ENCODE peak calls at places on chromosomes 5 and 9, in four cellular contexts. U is CD8-positive, alpha-beta T cell; R is fibroblast of lung; D is tibial artery. Z is an unnamed sample.

GRCh38 chr5:75081510-75081909 is 29.2 kb upstream of the GCNT4 start:
- DNase-seq in R (no peak), D (no peak), U (no peak), Z (no peak)

GRCh38 chr5:140608730-140609520 is 24.1 kb downstream of the CD14 start:
- DNase-seq in U (no peak), D (no peak), R (no peak), Z (peak)

GRCh38 chr5:51373880-51374523 is 9.2 kb upstream of the ISL1 start:
- DNase-seq in R (no peak), U (no peak), D (no peak), Z (no peak)

GRCh38 chr5:169742773-169743296 is 105.8 kb downstream of the DOCK2 start:
- DNase-seq in D (no peak), R (peak), U (no peak), Z (peak)

GRCh38 chr5:116911074-116911473 is 336.5 kb upstream of the SEMA6A start:
- DNase-seq in U (no peak), D (no peak), R (no peak), Z (no peak)

GRCh38 chr9:14400658-14400995 is 86.7 kb upstream of the NFIB start:
- DNase-seq in D (peak), R (peak), U (no peak), Z (no peak)

GRCh38 chr5:139651863-139652787 is 4.0 kb downstream of the CXXC5 start:
- DNase-seq in R (peak), U (no peak), D (peak), Z (peak)

GRCh38 chr9:109186857-109187256 is 19.8 kb upstream of the FRRS1L start:
- DNase-seq in D (no peak), U (no peak), R (no peak), Z (no peak)

GRCh38 chr9:127384016-127384730 is 12.8 kb upstream of the SLC2A8 start:
- DNase-seq in D (no peak), U (no peak), R (no peak), Z (no peak)

GRCh38 chr5:16238018-16238417 is 58.4 kb upstream of the MARCHF11 start:
- DNase-seq in R (no peak), U (no peak), D (no peak), Z (no peak)

GRCh38 chr9:113454914-113455761 is 8.4 kb upstream of the RGS3 start:
- DNase-seq in R (peak), D (peak), U (no peak), Z (no peak)

GRCh38 chr5:180495292-180495691 is 1.1 kb downstream of the CNOT6 start:
- DNase-seq in R (no peak), U (no peak), D (no peak), Z (no peak)

GRCh38 chr5:125719681-125720676 is 703.2 kb upstream of the GRAMD2B start:
- DNase-seq in D (no peak), R (peak), U (no peak), Z (peak)

GRCh38 chr9:127479507-127480081 is 28.3 kb downstream of the LRSAM1 start:
- DNase-seq in U (no peak), R (no peak), D (no peak), Z (no peak)

GRCh38 chr5:83518676-83519075 is 47.1 kb downstream of the VCAN start:
- DNase-seq in U (no peak), D (no peak), R (no peak), Z (no peak)

GRCh38 chr9:76528056-76528455 is 69.1 kb downstream of the GCNT1 start:
- DNase-seq in D (no peak), U (no peak), R (peak), Z (no peak)

GRCh38 chr5:120510098-120510634 is 46.1 kb downstream of the PRR16 start:
- DNase-seq in R (no peak), D (no peak), U (no peak), Z (no peak)

DNA sequence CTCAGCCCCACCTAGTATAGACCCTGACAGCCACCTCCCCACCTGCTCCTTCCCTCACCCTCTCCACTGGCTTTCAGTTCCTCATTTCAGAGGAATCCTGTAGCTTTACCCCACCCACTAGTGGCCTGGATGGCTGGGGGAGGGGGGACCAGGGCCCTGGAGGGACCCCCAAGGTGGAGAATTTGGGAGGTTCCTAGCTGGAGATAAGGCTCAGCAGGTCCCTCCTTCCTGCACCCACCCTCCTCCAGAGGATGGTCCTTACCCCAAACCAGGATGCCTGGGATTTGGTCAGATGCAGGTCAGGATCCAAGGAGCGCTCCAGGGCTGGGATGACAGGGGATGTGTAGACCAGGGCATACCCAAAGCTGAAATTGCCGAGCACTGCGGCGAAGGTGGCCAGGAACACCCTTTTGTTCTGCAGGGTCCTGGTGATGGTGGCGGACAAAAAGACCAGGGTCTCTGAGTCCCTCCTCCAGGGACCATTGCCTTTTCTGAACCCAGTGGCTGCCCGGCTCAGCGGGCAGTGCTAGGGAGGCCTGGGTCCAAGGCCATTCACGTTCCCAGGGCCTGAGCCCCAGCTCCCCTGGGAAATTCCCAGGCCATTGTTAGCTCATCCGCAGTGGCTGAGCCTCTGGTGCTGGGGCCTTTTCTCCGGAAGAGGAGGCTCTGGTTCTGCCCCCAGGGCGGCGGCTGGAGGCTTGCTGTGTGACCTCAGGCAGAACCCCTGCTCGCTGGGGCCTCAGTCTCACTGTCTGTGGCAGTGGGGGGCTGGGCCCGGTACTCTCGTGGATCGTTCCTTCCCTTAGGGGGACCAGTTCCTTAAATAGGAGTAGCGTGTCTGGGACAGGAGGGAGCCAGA is 678 bp downstream of the SLC2A6 start:
- DNase-seq in D (no peak), U (no peak), R (peak), Z (no peak)
- H3K27ac ChIP-seq in D (peak), U (peak), R (no peak), Z (peak)

DNA sequence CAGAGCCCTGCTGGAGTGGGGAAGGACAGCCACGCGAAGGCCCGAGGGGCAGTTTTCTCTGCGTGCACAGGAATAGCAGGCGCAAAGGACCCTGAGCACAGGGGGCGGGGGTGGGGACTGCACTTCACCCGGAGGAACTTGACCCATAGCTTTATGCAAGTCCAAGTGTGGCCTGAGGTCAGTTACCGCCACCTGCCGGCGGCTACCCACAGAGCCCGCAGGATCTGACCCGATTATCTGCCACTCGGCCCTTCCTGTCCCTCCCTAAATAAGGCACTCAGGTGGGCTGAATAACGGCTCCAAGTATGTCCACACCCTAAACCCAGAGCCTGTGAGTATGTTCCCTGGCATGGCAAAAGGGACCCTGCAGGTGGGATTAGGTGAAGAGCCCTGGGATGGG is 65.4 kb upstream of the FCN1 start:
- DNase-seq in D (peak), U (no peak), R (no peak), Z (no peak)
- H3K27ac ChIP-seq in D (no peak), U (no peak), R (no peak), Z (no peak)

GRCh38 chr5:159163027-159163699 is 46.2 kb downstream of the RNF145 start:
- DNase-seq in R (peak), D (no peak), U (no peak), Z (peak)
- H3K27ac ChIP-seq in R (no peak), D (no peak), U (no peak), Z (peak)

DNA sequence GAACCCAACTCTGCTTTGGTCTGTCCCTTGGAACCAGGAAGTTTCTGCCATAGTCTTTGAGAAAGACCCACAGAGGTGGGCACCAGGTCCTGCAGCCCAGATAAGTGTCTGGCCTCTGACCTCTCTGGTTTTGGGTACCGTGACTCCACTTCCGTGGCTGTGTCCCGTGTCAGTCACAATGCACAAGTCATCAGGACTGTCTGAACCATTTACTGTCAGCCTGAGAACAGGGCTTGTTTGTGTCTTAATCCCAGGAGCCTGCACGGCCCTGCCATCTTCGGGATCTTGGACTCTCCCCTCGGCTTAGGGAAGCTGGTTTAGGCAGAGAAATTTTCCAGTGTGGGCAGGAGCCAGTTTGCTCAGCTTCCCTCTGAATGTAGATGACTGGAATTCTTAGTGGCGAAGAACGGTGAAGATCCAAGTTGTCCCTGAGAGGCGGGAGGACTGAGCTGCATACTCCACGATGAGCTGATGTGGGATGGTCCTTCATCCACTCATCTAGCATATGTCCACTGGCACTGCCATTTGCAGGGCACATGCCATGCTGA is 12.0 kb downstream of the GSN start:
- DNase-seq in U (no peak), R (peak), D (no peak), Z (no peak)
- H3K27ac ChIP-seq in U (no peak), R (peak), D (peak), Z (no peak)

GRCh38 chr9:33133186-33133585 is 34.0 kb downstream of the B4GALT1 start:
- DNase-seq in D (peak), R (no peak), U (no peak), Z (no peak)

GRCh38 chr9:33136721-33137120 is 30.4 kb downstream of the B4GALT1 start:
- DNase-seq in R (no peak), D (no peak), U (no peak), Z (no peak)

GRCh38 chr9:33137781-33138264 is 29.3 kb downstream of the B4GALT1 start:
- DNase-seq in R (no peak), U (no peak), D (peak), Z (no peak)

GRCh38 chr9:33137271-33137670 is 29.9 kb downstream of the B4GALT1 start:
- DNase-seq in D (peak), R (no peak), U (no peak), Z (no peak)

GRCh38 chr9:33135086-33135958 is 31.8 kb downstream of the B4GALT1 start:
- DNase-seq in D (peak), R (no peak), U (no peak), Z (no peak)
- H3K27ac ChIP-seq in D (no peak), R (no peak), U (no peak), Z (no peak)

GRCh38 chr5:64836786-64837185 is 68.1 kb downstream of the CWC27 start:
- DNase-seq in U (no peak), R (no peak), D (no peak), Z (no peak)

GRCh38 chr5:64840958-64841357 is 72.2 kb downstream of the CWC27 start:
- DNase-seq in D (no peak), U (no peak), R (no peak), Z (no peak)

GRCh38 chr5:64838376-64838775 is 69.6 kb downstream of the CWC27 start:
- DNase-seq in D (no peak), U (no peak), R (peak), Z (no peak)

GRCh38 chr5:64838803-64839202 is 70.1 kb downstream of the CWC27 start:
- DNase-seq in D (no peak), R (peak), U (no peak), Z (no peak)

GRCh38 chr5:64839936-64840335 is 71.2 kb downstream of the CWC27 start:
- DNase-seq in D (no peak), U (no peak), R (peak), Z (no peak)
- H3K27ac ChIP-seq in D (no peak), U (no peak), R (no peak), Z (peak)

Z was measured in epithelial cell of prostate.